ENCODE peak calls at places on chromosomes 1 and 21, in six cellular contexts. G, P, D, F, T and C are unnamed samples.

GRCh38 chr1:198679535-198680173 is 40.8 kb downstream of the PTPRC start:
- DNase-seq in G (no peak), P (peak; percentile 18), D (no peak), F (peak; percentile 44), T (peak; percentile 28), C (no peak)

GRCh38 chr21:17128132-17128531 is 384.7 kb upstream of the CXADR start:
- DNase-seq in G (no peak), P (no peak), D (no peak), F (no peak), T (no peak), C (no peak)

GRCh38 chr1:222331765-222332164 is 216.1 kb downstream of the HHIPL2 start:
- DNase-seq in G (no peak), P (no peak), D (no peak), F (no peak), T (no peak), C (no peak)

GRCh38 chr1:208101661-208102431 is 142.3 kb downstream of the PLXNA2 start:
- DNase-seq in G (peak; percentile 80), P (peak; percentile 72), D (peak; percentile 48), F (peak; percentile 59), T (peak; percentile 80), C (no peak)

GRCh38 chr1:198978523-198978922 is 339.7 kb downstream of the PTPRC start:
- DNase-seq in G (no peak), P (no peak), D (no peak), F (no peak), T (no peak), C (no peak)

GRCh38 chr1:22123071-22123390 is 19.9 kb downstream of the WNT4 start:
- DNase-seq in G (no peak), P (no peak), D (no peak), F (no peak), T (peak; percentile 11), C (no peak)

GRCh38 chr1:23424171-23424959 is at the start of gene TCEA3:
- DNase-seq in G (no peak), P (peak; percentile 80), D (no peak), F (peak; percentile 75), T (peak; percentile 85), C (no peak)

GRCh38 chr1:27669876-27670275 is 2.1 kb downstream of the IFI6 start:
- DNase-seq in G (no peak), P (no peak), D (no peak), F (no peak), T (no peak), C (no peak)

GRCh38 chr1:35565742-35566133 is 7.4 kb upstream of the TFAP2E start:
- DNase-seq in G (no peak), P (no peak), D (no peak), F (no peak), T (no peak), C (no peak)

GRCh38 chr1:177278626-177279390 is 108.0 kb downstream of the BRINP2 start:
- DNase-seq in G (peak; percentile 63), P (no peak), D (no peak), F (no peak), T (no peak), C (no peak)

GRCh38 chr1:219582865-219583264 is 30.0 kb downstream of the ZC3H11B start:
- DNase-seq in G (no peak), P (no peak), D (no peak), F (no peak), T (no peak), C (no peak)

GRCh38 chr1:176325664-176326063 is 118.6 kb upstream of the COP1 start:
- DNase-seq in G (no peak), P (no peak), D (no peak), F (no peak), T (no peak), C (no peak)

GRCh38 chr21:44789880-44790279 is 11.7 kb downstream of the UBE2G2 start:
- DNase-seq in G (peak; percentile 40), P (no peak), D (no peak), F (no peak), T (no peak), C (no peak)

GRCh38 chr1:85605519-85606413 is 25.2 kb downstream of the CCN1 start:
- DNase-seq in G (no peak), P (peak; percentile 17), D (no peak), F (no peak), T (no peak), C (no peak)

GRCh38 chr1:33080373-33080772 is 580 bp upstream of the AZIN2 start:
- DNase-seq in G (no peak), P (no peak), D (no peak), F (no peak), T (no peak), C (no peak)

GRCh38 chr21:29470397-29470796 is 171.7 kb downstream of the BACH1 start:
- DNase-seq in G (no peak), P (no peak), D (no peak), F (no peak), T (no peak), C (no peak)

GRCh38 chr1:88727205-88727604 is 43.1 kb downstream of the PKN2 start:
- DNase-seq in G (no peak), P (no peak), D (no peak), F (no peak), T (no peak), C (no peak)

GRCh38 chr1:29685387-29685786 is 449.1 kb downstream of the PTPRU start:
- DNase-seq in G (no peak), P (no peak), D (no peak), F (no peak), T (no peak), C (no peak)

GRCh38 chr21:36694041-36694515 is 4.8 kb upstream of the SIM2 start:
- DNase-seq in G (no peak), P (no peak), D (no peak), F (no peak), T (no peak), C (no peak)

GRCh38 chr1:6785721-6786505 is 659 bp downstream of the CAMTA1 start:
- DNase-seq in G (peak; percentile 35), P (peak; percentile 50), D (peak; percentile 40), F (peak; percentile 59), T (peak; percentile 71), C (no peak)

GRCh38 chr1:63859480-63860275 is 85.9 kb downstream of the ROR1 start:
- DNase-seq in G (no peak), P (no peak), D (no peak), F (no peak), T (no peak), C (no peak)

GRCh38 chr1:110205156-110205555 is 5.0 kb upstream of the KCNC4 start:
- DNase-seq in G (no peak), P (no peak), D (no peak), F (no peak), T (no peak), C (no peak)

GRCh38 chr1:226865590-226865989 is 4.8 kb upstream of the PSEN2 start:
- DNase-seq in G (no peak), P (no peak), D (no peak), F (no peak), T (no peak), C (no peak)